ENCODE peak calls at places on chromosomes 11 and 22, in eight cellular contexts. Z, N, R, D, Q, Y, T and C are unnamed samples.
A peak's percentile ranks its signal among the peaks of the same experiment; 100 is the strongest.

GRCh38 chr11:5405173-5405572 is 16.7 kb upstream of the OR51Q1 start:
- DNase-seq in Z (no peak), N (no peak), R (no peak), D (no peak), Q (no peak), Y (no peak), T (no peak), C (no peak)

GRCh38 chr22:38697055-38697980 is 3.4 kb downstream of the JOSD1 start:
- DNase-seq in Z (peak; percentile 62), N (no peak), R (no peak), D (no peak), Q (no peak), Y (peak; percentile 59), T (no peak), C (no peak)

GRCh38 chr22:50027639-50028537 is 15.3 kb upstream of the IL17REL start:
- DNase-seq in Z (peak; percentile 55), N (peak; percentile 60), R (no peak), D (peak; percentile 64), Q (peak; percentile 80), Y (peak; percentile 46), T (no peak), C (peak; percentile 72)

GRCh38 chr11:120324932-120325810 is at the start of gene TLCD5:
- DNase-seq in Z (peak; percentile 76), N (peak; percentile 10), R (no peak), D (peak; percentile 90), Q (no peak), Y (peak; percentile 62), T (peak; percentile 76), C (no peak)

GRCh38 chr11:44622190-44622650 is 56.8 kb downstream of the CD82 start:
- DNase-seq in Z (peak; percentile 58), N (no peak), R (no peak), D (no peak), Q (no peak), Y (peak; percentile 22), T (peak; percentile 5), C (no peak)

GRCh38 chr11:134727204-134727603 is 315.2 kb upstream of the B3GAT1 start:
- DNase-seq in Z (no peak), N (no peak), R (no peak), D (no peak), Q (no peak), Y (no peak), T (no peak), C (no peak)

GRCh38 chr11:64208796-64209562 is 2.5 kb downstream of the FERMT3 start:
- DNase-seq in Z (no peak), N (no peak), R (no peak), D (peak; percentile 63), Q (no peak), Y (no peak), T (no peak), C (no peak)

GRCh38 chr11:8841899-8842298 is 69.1 kb upstream of the AKIP1 start:
- DNase-seq in Z (no peak), N (no peak), R (no peak), D (no peak), Q (no peak), Y (no peak), T (no peak), C (no peak)

GRCh38 chr11:94728541-94728940 is 39.6 kb upstream of the AMOTL1 start:
- DNase-seq in Z (no peak), N (no peak), R (no peak), D (no peak), Q (no peak), Y (no peak), T (no peak), C (no peak)

GRCh38 chr22:35021166-35021565 is 44.8 kb upstream of the ISX start:
- DNase-seq in Z (no peak), N (no peak), R (no peak), D (no peak), Q (no peak), Y (peak; percentile 54), T (no peak), C (no peak)

DNA sequence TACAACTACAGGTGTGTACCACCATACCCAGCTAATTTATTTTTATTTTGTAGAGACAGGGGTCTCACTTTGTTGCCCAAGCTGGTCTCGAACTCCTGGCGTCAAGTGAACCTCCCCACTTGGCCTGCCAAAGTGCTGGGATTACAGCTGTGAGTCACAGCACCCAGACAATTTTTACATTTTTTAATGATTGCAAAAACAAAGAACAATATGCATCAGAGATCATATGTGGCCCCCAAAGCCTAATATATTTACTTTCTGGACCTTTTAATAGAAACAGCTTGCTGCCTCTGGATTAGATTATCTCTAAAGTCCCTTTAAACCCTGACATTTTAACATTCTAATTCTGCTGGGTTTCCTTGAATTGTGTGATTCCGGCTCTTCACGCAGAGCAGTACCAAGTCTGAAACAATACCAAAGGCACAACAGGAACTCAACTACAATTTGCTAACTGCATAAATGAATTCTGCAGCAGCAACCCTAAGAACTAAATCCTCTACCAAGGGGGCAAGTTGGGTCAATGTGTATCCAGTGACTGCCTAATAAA is 25.0 kb downstream of the RAB30 start:
- DNase-seq in Z (no peak), N (no peak), R (no peak), D (no peak), Q (no peak), Y (no peak), T (no peak), C (no peak)
- H3K27ac ChIP-seq in Z (peak overlapping the region; percentile 63), N (no peak overlapping the region), R (no peak overlapping the region), D (no peak overlapping the region), Q (no peak overlapping the region), Y (no peak overlapping the region), T (peak overlapping the region; percentile 78), C (no peak overlapping the region)

DNA sequence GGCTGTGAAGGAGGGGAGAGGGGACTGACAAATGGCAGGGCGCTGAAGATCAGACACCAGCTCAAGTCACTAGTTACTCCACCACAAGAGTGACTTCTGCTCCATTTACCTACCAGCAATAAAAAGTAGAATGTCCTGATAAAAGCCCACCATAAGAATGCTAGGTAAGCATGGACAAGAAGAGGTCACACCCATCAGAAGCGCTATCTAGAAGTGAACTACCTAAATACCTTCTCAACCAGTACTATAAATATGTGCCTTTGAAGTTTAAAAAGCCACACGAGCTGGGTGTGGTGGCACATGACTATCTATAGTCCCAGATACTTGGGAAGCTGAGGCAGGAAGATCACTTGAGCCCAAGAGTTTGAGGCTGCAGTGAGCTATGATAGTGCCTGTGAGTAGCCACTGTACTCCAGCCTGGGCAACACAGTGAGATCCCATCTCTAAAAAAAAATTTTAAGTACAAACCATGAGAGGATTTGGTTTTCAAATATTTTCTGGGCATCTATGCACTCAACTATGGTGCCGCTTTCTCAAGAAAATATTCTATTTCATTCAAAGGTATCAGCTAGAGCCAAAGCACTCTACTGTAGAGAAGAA is 66.6 kb downstream of the PACSIN2 start:
- DNase-seq in Z (no peak), N (no peak), R (no peak), D (no peak), Q (no peak), Y (peak; percentile 38), T (no peak), C (no peak)
- H3K27ac ChIP-seq in Z (no peak overlapping the region), N (no peak overlapping the region), R (peak overlapping the region; percentile 21), D (peak overlapping the region; percentile 62), Q (no peak overlapping the region), Y (no peak overlapping the region), T (peak overlapping the region; percentile 65), C (no peak overlapping the region)

DNA sequence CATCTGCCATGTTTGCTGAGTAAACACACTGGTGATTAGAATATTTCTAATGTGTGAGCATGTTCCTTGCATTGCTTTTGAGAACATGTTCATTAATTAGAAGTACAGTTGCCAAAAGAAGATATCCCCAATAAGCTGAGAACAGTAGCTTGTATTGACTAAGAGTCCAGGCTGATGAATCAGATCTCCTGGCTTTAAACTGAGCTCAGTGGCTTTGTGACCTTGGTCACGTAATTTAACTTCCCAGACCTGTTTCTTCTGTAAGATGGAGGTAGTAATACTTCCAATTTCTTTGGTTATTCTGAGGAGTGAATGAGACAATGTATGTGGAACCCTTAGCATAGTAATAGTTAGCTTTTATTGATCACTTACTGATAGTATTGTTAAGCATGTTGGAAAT is 61.9 kb downstream of the CYB5R2 start:
- DNase-seq in Z (no peak), N (no peak), R (no peak), D (no peak), Q (no peak), Y (no peak), T (no peak), C (no peak)
- H3K27ac ChIP-seq in Z (no peak overlapping the region), N (no peak overlapping the region), R (no peak overlapping the region), D (peak overlapping the region; percentile 68), Q (no peak overlapping the region), Y (no peak overlapping the region), T (no peak overlapping the region), C (no peak overlapping the region)

GRCh38 chr11:93330446-93330984 is at the start of gene DEUP1:
- DNase-seq in Z (peak; percentile 56), N (no peak), R (no peak), D (peak; percentile 87), Q (no peak), Y (peak; percentile 48), T (peak; percentile 5), C (no peak)
- H3K27ac ChIP-seq in Z (no peak within 1 kb of the TSS), N (no peak within 1 kb of the TSS), R (no peak within 1 kb of the TSS), D (no peak within 1 kb of the TSS), Q (no peak within 1 kb of the TSS), Y (no peak within 1 kb of the TSS), T (no peak within 1 kb of the TSS), C (no peak within 1 kb of the TSS)

DNA sequence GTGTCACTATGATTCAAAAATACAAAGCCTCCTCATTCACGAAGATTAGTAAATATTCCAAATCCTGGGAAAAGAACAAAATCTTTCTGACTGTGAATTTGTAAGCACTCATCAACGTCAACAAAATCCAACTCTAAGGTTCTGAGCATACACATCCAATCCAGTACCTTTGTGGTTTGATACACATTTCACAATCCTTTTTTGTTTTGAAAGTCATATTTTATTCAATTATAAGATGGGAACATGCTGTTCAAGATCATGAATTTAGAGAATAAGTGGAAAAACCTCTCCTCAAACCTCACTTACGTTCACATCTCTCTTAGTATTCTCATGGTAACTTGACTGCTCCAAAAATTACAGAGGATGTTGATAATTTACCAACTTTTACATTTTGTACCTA is 9.6 kb upstream of the MMP3 start:
- DNase-seq in Z (no peak), N (no peak), R (no peak), D (no peak), Q (no peak), Y (no peak), T (no peak), C (no peak)
- H3K27ac ChIP-seq in Z (no peak overlapping the region), N (no peak overlapping the region), R (no peak overlapping the region), D (no peak overlapping the region), Q (no peak overlapping the region), Y (no peak overlapping the region), T (no peak overlapping the region), C (no peak overlapping the region)